ENCODE peak calls at places on chromosomes 6 and 20, in eight cellular contexts. W is HepG2, E is H1, V is sigmoid colon, T is upper lobe of left lung, R is A549, X is stomach, P is ovary. K is an unnamed sample.

GRCh38 chr6:95128439-95128838 is 448.9 kb upstream of the MANEA start:
- DNase-seq in R (no peak), W (no peak), P (no peak), T (no peak), V (no peak), E (no peak), X (no peak), K (no peak)

GRCh38 chr6:27059621-27060425 is 187.7 kb upstream of the PRSS16 start:
- DNase-seq in X (no peak), W (peak), R (no peak), P (no peak), E (no peak), V (no peak), T (no peak), K (no peak)

GRCh38 chr6:122569372-122569771 is 40.8 kb upstream of the PKIB start:
- DNase-seq in P (no peak), T (no peak), W (no peak), R (no peak), V (no peak), X (no peak), E (no peak), K (no peak)

GRCh38 chr6:30829639-30830250 is 54.6 kb upstream of the DDR1 start:
- DNase-seq in T (no peak), X (no peak), E (no peak), W (peak), R (no peak), V (no peak), P (no peak), K (no peak)

GRCh38 chr20:59788811-59789210 is 144.6 kb downstream of the SYCP2 start:
- DNase-seq in P (no peak), W (no peak), V (peak), T (no peak), X (no peak), E (no peak), R (no peak), K (no peak)

GRCh38 chr6:4698901-4699659 is 77.1 kb upstream of the CDYL start:
- DNase-seq in R (no peak), X (no peak), V (no peak), W (no peak), P (no peak), E (no peak), T (no peak), K (no peak)

GRCh38 chr20:4601630-4602296 is 119.9 kb upstream of the PRND start:
- DNase-seq in X (no peak), R (no peak), W (no peak), V (peak), E (no peak), P (peak), T (no peak), K (peak)

GRCh38 chr6:11791354-11792107 is 12.9 kb upstream of the ADTRP start:
- DNase-seq in E (no peak), W (no peak), T (no peak), V (no peak), P (no peak), X (no peak), R (no peak), K (no peak)

DNA sequence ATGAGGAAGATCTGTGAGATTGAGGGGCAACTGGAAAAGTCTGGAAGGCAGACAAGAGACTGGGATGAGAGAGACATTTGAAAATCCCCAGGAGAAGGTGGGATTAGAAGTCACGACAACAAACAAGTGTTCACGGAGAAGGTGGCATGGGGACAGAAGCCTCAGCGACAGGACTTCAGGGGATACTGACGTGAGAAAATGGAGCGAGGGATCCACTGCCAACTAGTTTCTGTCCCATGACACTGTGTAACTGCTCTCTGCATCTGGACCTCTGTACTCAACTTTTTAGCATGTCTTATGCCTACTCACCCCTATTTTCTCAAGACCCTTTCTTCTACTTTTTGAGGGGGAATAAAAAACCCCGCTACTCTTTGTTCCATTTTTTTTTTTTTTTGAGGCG is 18.3 kb upstream of the ZBTB2 start:
- DNase-seq in P (no peak), E (no peak), X (no peak), W (no peak), T (no peak), R (no peak), V (no peak), K (no peak)
- TF ChIP-seq POLR2A in P (no peak), E (no peak), X (no peak), W (no peak), T (no peak), R (no peak), V (no peak), K (no peak)

GRCh38 chr6:111551521-111552231 is 54.0 kb downstream of the TRAF3IP2 start:
- DNase-seq in E (no peak), R (no peak), P (no peak), T (peak), X (peak), W (peak), V (no peak), K (no peak)

GRCh38 chr6:111552999-111553398 is 52.7 kb downstream of the TRAF3IP2 start:
- DNase-seq in W (no peak), X (peak), T (no peak), E (no peak), V (no peak), P (no peak), R (no peak), K (no peak)

GRCh38 chr6:111550953-111551352 is 54.7 kb downstream of the TRAF3IP2 start:
- DNase-seq in V (no peak), W (no peak), X (no peak), T (no peak), R (no peak), P (no peak), E (no peak), K (no peak)

GRCh38 chr6:111553580-111553979 is 52.1 kb downstream of the TRAF3IP2 start:
- DNase-seq in E (no peak), W (no peak), X (no peak), R (no peak), P (no peak), V (no peak), T (no peak), K (no peak)

GRCh38 chr6:111552241-111552744 is 53.4 kb downstream of the TRAF3IP2 start:
- DNase-seq in V (peak), W (no peak), R (no peak), X (peak), P (peak), T (peak), E (peak), K (peak)
- TF ChIP-seq EP300 in V (peak), W (no peak), R (no peak), X (no peak), P (no peak), T (no peak), E (no peak), K (no peak)

GRCh38 chr6:161369339-161369738 is 95.5 kb upstream of the AGPAT4 start:
- DNase-seq in T (peak), W (no peak), X (no peak), P (no peak), V (no peak), E (no peak), R (peak), K (no peak)
- TF ChIP-seq CTCF in T (no peak), W (no peak), X (no peak), P (no peak), V (no peak), E (no peak), R (no peak), K (no peak)

GRCh38 chr6:135085700-135086413 is 31.2 kb upstream of the HBS1L start:
- DNase-seq in P (no peak), V (no peak), X (no peak), E (no peak), T (no peak), W (no peak), R (no peak), K (no peak)

GRCh38 chr6:135084916-135085269 is 30.3 kb upstream of the HBS1L start:
- DNase-seq in W (no peak), X (no peak), E (no peak), R (no peak), V (no peak), P (no peak), T (no peak), K (no peak)

GRCh38 chr6:135081966-135082365 is 27.3 kb upstream of the HBS1L start:
- DNase-seq in W (no peak), T (no peak), R (no peak), V (no peak), P (no peak), E (no peak), X (no peak), K (no peak)

GRCh38 chr6:135086414-135086764 is 31.8 kb upstream of the HBS1L start:
- DNase-seq in P (no peak), X (no peak), T (no peak), W (no peak), E (no peak), R (no peak), V (no peak), K (no peak)

GRCh38 chr6:135083992-135084915 is 29.6 kb upstream of the HBS1L start:
- DNase-seq in E (no peak), T (no peak), W (no peak), P (no peak), X (no peak), R (no peak), V (no peak), K (no peak)
- TF ChIP-seq POLR2A in E (no peak), T (no peak), W (no peak), P (no peak), X (no peak), R (no peak), V (no peak), K (no peak)

GRCh38 chr6:137820425-137820824 is 46.6 kb upstream of the TNFAIP3 start:
- DNase-seq in W (no peak), P (no peak), T (no peak), V (no peak), R (no peak), X (no peak), E (no peak), K (no peak)

GRCh38 chr6:137818440-137818839 is 48.6 kb upstream of the TNFAIP3 start:
- DNase-seq in V (no peak), T (no peak), E (no peak), W (no peak), P (no peak), X (no peak), R (no peak), K (no peak)

GRCh38 chr6:137820952-137821351 is 46.1 kb upstream of the TNFAIP3 start:
- DNase-seq in T (no peak), V (no peak), W (no peak), R (no peak), P (no peak), X (no peak), E (no peak), K (no peak)

GRCh38 chr6:137821486-137821885 is 45.6 kb upstream of the TNFAIP3 start:
- DNase-seq in V (no peak), P (no peak), R (no peak), W (no peak), E (no peak), X (no peak), T (no peak), K (no peak)

GRCh38 chr6:137819740-137820139 is 47.3 kb upstream of the TNFAIP3 start:
- DNase-seq in W (no peak), X (no peak), T (no peak), P (no peak), R (no peak), E (no peak), V (no peak), K (no peak)
- TF ChIP-seq EP300 in W (no peak), X (no peak), T (no peak), P (no peak), R (no peak), E (no peak), V (no peak), K (no peak)

K was measured in esophagus muscularis mucosa.